ENCODE peak calls at places on chromosomes 5 and 9, in four cellular contexts. K is activated CD4-positive, alpha-beta T cell treated with anti-CD3 and anti-CD28 coated beads, Interleukin-2, amount 10 ng/mL, durations not matched to agents 7 days and 5 days; J is activated CD8-positive, alpha-beta T cell treated with anti-CD3 and anti-CD28 coated beads for 36 hours; I is anterior cingulate cortex. M is an unnamed sample.
A peak's percentile ranks its signal among the peaks of the same experiment; 100 is the strongest.

GRCh38 chr5:162274684-162275083 is 207.1 kb downstream of the GABRG2 start:
- DNase-seq in I (no peak), K (no peak), J (no peak), M (no peak)

GRCh38 chr5:125798311-125798710 is 624.9 kb upstream of the GRAMD2B start:
- DNase-seq in K (no peak), I (no peak), J (no peak), M (peak; percentile 12)

GRCh38 chr5:155193018-155193417 is 179.5 kb downstream of the KIF4B start:
- DNase-seq in I (no peak), K (no peak), J (no peak), M (no peak)

GRCh38 chr5:103821361-103821760 is 258.8 kb upstream of the NUDT12 start:
- DNase-seq in K (no peak), J (no peak), I (no peak), M (no peak)

GRCh38 chr9:34126207-34127034 is at the start of gene DCAF12:
- DNase-seq in K (peak; percentile 93), J (peak; percentile 92), I (peak; percentile 81), M (peak; percentile 86)

GRCh38 chr5:95620870-95621838 is 1.3 kb downstream of the GPR150 start:
- DNase-seq in J (peak; percentile 50), K (peak; percentile 34), I (no peak), M (no peak)

GRCh38 chr5:42604171-42604711 is 152.4 kb upstream of the CCDC152 start:
- DNase-seq in J (no peak), I (no peak), K (no peak), M (no peak)

GRCh38 chr5:116249648-116250047 is 164.8 kb downstream of the COMMD10 start:
- DNase-seq in I (no peak), K (no peak), J (no peak), M (no peak)

GRCh38 chr9:76530458-76531100 is 71.6 kb downstream of the GCNT1 start:
- DNase-seq in K (no peak), I (no peak), J (no peak), M (no peak)

GRCh38 chr5:966345-966710 is 42.3 kb upstream of the NKD2 start:
- DNase-seq in K (no peak), J (no peak), I (no peak), M (no peak)

GRCh38 chr9:79163544-79163943 is 408.2 kb upstream of the TLE4 start:
- DNase-seq in I (no peak), J (no peak), K (no peak), M (no peak)

GRCh38 chr5:133370281-133370890 is 242.0 kb downstream of the FSTL4 start:
- DNase-seq in I (no peak), J (no peak), K (no peak), M (no peak)

GRCh38 chr5:38755171-38755570 is 90.6 kb upstream of the OSMR start:
- DNase-seq in J (no peak), K (no peak), I (no peak), M (no peak)

GRCh38 chr9:129671519-129671918 is 6.1 kb downstream of the PRRX2 start:
- DNase-seq in J (peak; percentile 49), K (no peak), I (no peak), M (no peak)

GRCh38 chr5:56700711-56701110 is 114.6 kb upstream of the MAP3K1 start:
- DNase-seq in J (no peak), I (no peak), K (no peak), M (no peak)

GRCh38 chr9:127165096-127165495 is 42.7 kb upstream of the ANGPTL2 start:
- DNase-seq in I (no peak), K (no peak), J (no peak), M (no peak)

GRCh38 chr5:38871211-38871610 is 25.4 kb downstream of the OSMR start:
- DNase-seq in K (no peak), I (no peak), J (no peak), M (no peak)

GRCh38 chr5:173670130-173670591 is 53.7 kb upstream of the BOD1 start:
- DNase-seq in I (no peak), K (no peak), J (no peak), M (no peak)

GRCh38 chr5:154408806-154409205 is 37.0 kb upstream of the SAP30L start:
- DNase-seq in I (no peak), J (no peak), K (no peak), M (no peak)

GRCh38 chr5:115557667-115558387 is 13.3 kb upstream of the FEM1C start:
- DNase-seq in K (no peak), J (no peak), I (no peak), M (no peak)

GRCh38 chr9:116944714-116945534 is 257.8 kb downstream of the TRIM32 start:
- DNase-seq in K (no peak), J (no peak), I (no peak), M (no peak)

GRCh38 chr9:127968717-127969383 is 11.9 kb downstream of the EEIG1 start:
- DNase-seq in J (no peak), I (no peak), K (no peak), M (no peak)

GRCh38 chr5:2068515-2068914 is 185.8 kb upstream of the IRX4 start:
- DNase-seq in K (no peak), J (no peak), I (no peak), M (no peak)

GRCh38 chr5:61811052-61811451 is 479.0 kb downstream of the ZSWIM6 start:
- DNase-seq in K (no peak), I (no peak), J (no peak), M (no peak)

GRCh38 chr5:108345541-108346171 is 36.2 kb downstream of the FBXL17 start:
- DNase-seq in K (no peak), I (no peak), J (no peak), M (peak; percentile 46)

GRCh38 chr9:124444166-124444565 is 6.1 kb upstream of the ADGRD2 start:
- DNase-seq in I (no peak), J (no peak), K (no peak), M (no peak)

GRCh38 chr5:139641116-139642080 is 6.8 kb upstream of the CXXC5 start:
- DNase-seq in J (no peak), I (no peak), K (no peak), M (no peak)

GRCh38 chr9:121771418-121771817 is 120.0 kb downstream of the DAB2IP start:
- DNase-seq in K (no peak), I (no peak), J (no peak), M (no peak)

GRCh38 chr9:137326436-137327060 is 24.5 kb upstream of the NRARP start:
- DNase-seq in K (no peak), J (no peak), I (no peak), M (no peak)

GRCh38 chr9:133002147-133003070 is 23.9 kb downstream of the GFI1B start:
- DNase-seq in I (no peak), K (no peak), J (no peak), M (no peak)

GRCh38 chr5:73122875-73123810 is 2.8 kb downstream of the TMEM171 start:
- DNase-seq in K (no peak), I (no peak), J (peak; percentile 11), M (peak; percentile 2)

GRCh38 chr9:93686127-93686879 is 109.9 kb downstream of the PHF2 start:
- DNase-seq in J (no peak), I (no peak), K (peak; percentile 2), M (no peak)

GRCh38 chr5:42810905-42811590 is 644 bp downstream of the SELENOP start:
- DNase-seq in J (no peak), I (no peak), K (no peak), M (no peak)

GRCh38 chr5:132489871-132490483 is 596 bp downstream of the IRF1 start:
- DNase-seq in I (no peak), K (peak; percentile 57), J (peak; percentile 52), M (no peak)

GRCh38 chr9:70488098-70488792 is 73.8 kb upstream of the KLF9 start:
- DNase-seq in I (no peak), K (no peak), J (no peak), M (no peak)

GRCh38 chr9:22425551-22425950 is 21.1 kb upstream of the DMRTA1 start:
- DNase-seq in K (no peak), I (no peak), J (no peak), M (no peak)

GRCh38 chr5:151810449-151810848 is 38.7 kb downstream of the G3BP1 start:
- DNase-seq in I (no peak), K (no peak), J (no peak), M (no peak)